ENCODE peak calls at places on chromosomes 3 and 15, in nine cellular contexts. W, M, A, O, X, G, Y, P and R are unnamed samples.

GRCh38 chr15:39593071-39594055 is 12.5 kb downstream of the THBS1 start:
- DNase-seq in W (no peak), M (peak; percentile 19), A (no peak), O (no peak), X (no peak), G (peak; percentile 51), Y (no peak), P (no peak), R (no peak)

GRCh38 chr3:186609247-186609868 is 3.5 kb upstream of the AHSG start:
- DNase-seq in W (no peak), M (no peak), A (no peak), O (no peak), X (no peak), G (peak; percentile 41), Y (no peak), P (no peak), R (no peak)

GRCh38 chr3:139113766-139114165 is 69.1 kb upstream of the PRR23C start:
- DNase-seq in W (no peak), M (no peak), A (no peak), O (no peak), X (no peak), G (no peak), Y (no peak), P (no peak), R (no peak)

GRCh38 chr3:140249188-140249587 is 314.2 kb downstream of the CLSTN2 start:
- DNase-seq in W (no peak), M (no peak), A (no peak), O (no peak), X (no peak), G (no peak), Y (no peak), P (no peak), R (no peak)

GRCh38 chr15:40873625-40874561 is at the start of gene RHOV:
- DNase-seq in W (peak; percentile 86), M (no peak), A (peak; percentile 88), O (peak; percentile 72), X (peak; percentile 81), G (peak; percentile 37), Y (peak; percentile 38), P (no peak), R (peak; percentile 58)

GRCh38 chr3:33141006-33141405 is 27.2 kb downstream of the CRTAP start:
- DNase-seq in W (no peak), M (no peak), A (no peak), O (no peak), X (no peak), G (no peak), Y (no peak), P (no peak), R (no peak)

GRCh38 chr3:15929944-15930571 is 132.3 kb upstream of the ANKRD28 start:
- DNase-seq in W (no peak), M (no peak), A (no peak), O (no peak), X (no peak), G (no peak), Y (no peak), P (no peak), R (no peak)

GRCh38 chr15:77028451-77029165 is 33.7 kb downstream of the PSTPIP1 start:
- DNase-seq in W (peak; percentile 69), M (no peak), A (peak; percentile 50), O (peak; percentile 50), X (no peak), G (no peak), Y (no peak), P (peak; percentile 58), R (peak; percentile 8)

GRCh38 chr15:69579950-69580618 is 127.5 kb downstream of the RPLP1 start:
- DNase-seq in W (no peak), M (no peak), A (no peak), O (no peak), X (peak; percentile 80), G (no peak), Y (no peak), P (no peak), R (no peak)

GRCh38 chr3:129112308-129113052 is 9.1 kb downstream of the RAB43 start:
- DNase-seq in W (no peak), M (peak; percentile 80), A (no peak), O (no peak), X (no peak), G (peak; percentile 63), Y (no peak), P (no peak), R (no peak)

DNA sequence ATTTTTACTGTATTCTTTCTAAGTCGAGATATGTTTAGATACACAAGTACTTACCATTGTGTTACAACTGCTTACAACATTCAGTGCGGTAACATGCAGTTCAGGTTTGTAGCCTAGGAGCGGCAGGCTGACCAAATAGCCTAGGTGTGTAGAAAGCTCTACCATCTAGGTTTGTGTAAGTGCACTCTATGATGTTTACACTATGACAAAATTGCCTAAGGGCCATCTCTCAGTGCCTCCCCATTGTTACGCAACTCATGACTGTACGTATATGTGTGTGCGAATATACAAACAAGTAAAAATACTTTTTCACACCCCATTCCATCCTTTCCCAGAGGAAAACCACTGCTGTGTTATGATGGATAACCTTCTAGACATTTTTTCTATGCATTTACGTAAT is 44.3 kb downstream of the PXYLP1 start:
- DNase-seq in W (no peak), M (peak; percentile 16), A (no peak), O (no peak), X (no peak), G (peak; percentile 67), Y (no peak), P (no peak), R (no peak)
- TF ChIP-seq CTCF in W (no peak), M (no peak), A (no peak), O (no peak), X (no peak), G (no peak), Y (no peak), P (no peak), R (no peak)

GRCh38 chr3:165192610-165193192 is 3.5 kb downstream of the SLITRK3 start:
- DNase-seq in W (no peak), M (no peak), A (peak; percentile 39), O (no peak), X (no peak), G (no peak), Y (no peak), P (no peak), R (peak; percentile 40)

GRCh38 chr3:165194477-165195135 is 1.6 kb downstream of the SLITRK3 start:
- DNase-seq in W (no peak), M (no peak), A (no peak), O (no peak), X (no peak), G (no peak), Y (no peak), P (peak; percentile 45), R (no peak)

GRCh38 chr3:165195226-165195625 is 958 bp downstream of the SLITRK3 start:
- DNase-seq in W (no peak), M (no peak), A (no peak), O (no peak), X (peak; percentile 45), G (no peak), Y (no peak), P (no peak), R (no peak)

GRCh38 chr3:165191476-165191875 is 4.7 kb downstream of the SLITRK3 start:
- DNase-seq in W (no peak), M (no peak), A (no peak), O (no peak), X (no peak), G (no peak), Y (no peak), P (no peak), R (no peak)

DNA sequence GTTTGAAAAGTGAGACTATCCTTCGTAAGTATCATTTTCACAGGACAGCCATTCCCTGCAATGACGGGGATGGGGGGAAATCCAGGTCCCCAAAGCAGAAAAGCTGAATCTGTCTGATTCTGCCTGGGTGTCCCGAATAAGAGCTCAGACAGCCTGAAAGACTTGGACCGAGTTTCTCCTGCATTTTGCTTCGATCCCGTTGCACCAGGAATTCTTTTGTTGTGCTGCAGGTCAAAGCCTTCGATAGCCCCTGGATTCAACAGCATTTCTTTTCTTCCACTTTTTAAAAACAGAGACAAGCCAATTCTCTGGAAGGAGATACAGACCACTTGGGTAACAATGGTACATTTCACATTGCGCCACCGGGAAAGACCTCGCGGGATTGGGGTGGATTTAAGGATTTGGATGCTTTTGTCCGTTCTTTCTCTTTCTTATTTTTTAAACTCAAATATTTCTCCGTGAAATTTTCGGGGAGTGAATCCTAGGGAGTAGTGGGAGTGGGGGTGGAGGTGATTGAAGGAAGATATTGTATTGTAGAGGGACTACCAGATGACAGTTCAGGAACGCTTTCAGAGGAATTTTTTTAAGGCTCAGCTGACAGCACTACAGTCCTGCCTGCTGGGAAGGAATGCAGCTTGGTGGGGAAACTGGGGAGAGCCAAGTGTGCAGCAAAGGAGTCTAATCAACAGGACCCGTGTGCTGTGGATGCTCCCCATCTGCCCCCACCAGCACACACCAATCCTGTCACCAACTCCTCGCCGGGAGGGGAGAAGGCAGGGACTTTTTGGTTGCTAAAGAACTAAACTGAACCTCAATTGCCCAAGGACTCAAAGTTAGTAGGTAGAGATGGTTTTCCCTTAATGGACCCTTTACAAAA is 2.6 kb downstream of the SLITRK3 start:
- DNase-seq in W (no peak), M (no peak), A (no peak), O (no peak), X (no peak), G (no peak), Y (no peak), P (no peak), R (no peak)
- H3K4me3 ChIP-seq in W (no peak overlapping the region), M (no peak overlapping the region), A (no peak overlapping the region), O (peak overlapping the region; percentile 13), X (no peak overlapping the region), G (no peak overlapping the region), Y (peak overlapping the region; percentile 35), P (no peak overlapping the region), R (peak overlapping the region; percentile 62)

DNA sequence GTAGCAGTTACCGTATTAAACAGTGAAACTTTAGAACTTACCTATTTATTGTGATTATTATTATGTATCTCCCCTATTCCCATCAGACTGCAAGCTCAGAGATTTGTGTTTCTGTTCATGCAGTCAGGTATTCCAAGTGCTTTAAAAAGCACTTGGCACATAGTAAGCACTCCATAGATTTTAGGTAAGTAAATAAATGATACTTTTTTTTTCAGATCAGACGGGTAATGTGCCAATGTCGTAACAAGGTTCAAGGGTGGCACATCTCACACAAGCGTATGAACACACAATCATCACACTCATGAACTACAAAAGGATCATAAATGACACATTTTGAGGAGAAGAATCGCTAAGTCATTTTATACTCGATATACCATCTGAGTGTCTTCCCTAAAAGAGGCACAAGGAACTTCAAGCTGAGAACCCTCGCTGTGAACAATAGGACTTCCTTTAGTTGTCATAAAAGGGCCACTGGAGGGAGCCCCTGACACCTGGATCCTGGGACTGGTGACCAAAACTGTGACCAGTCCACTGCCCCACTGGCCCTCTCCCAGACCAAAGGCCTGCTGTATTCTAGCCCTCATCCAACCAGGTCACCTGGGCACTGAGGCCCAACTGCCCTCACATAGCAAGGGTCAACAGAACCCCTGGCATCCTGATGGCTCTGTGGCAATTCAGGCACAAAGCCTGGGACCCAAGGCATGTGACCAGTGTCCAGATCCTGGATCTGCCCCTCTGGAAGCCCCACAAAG is 32.1 kb downstream of the KIF9 start:
- DNase-seq in W (peak; percentile 47), M (peak; percentile 34), A (peak; percentile 55), O (no peak), X (no peak), G (peak; percentile 49), Y (peak; percentile 27), P (no peak), R (no peak)
- TF ChIP-seq CTCF in W (peak; percentile 52), M (peak; percentile 27), A (peak; percentile 36), O (no peak), X (no peak), G (peak; percentile 38), Y (peak; percentile 73), P (peak; percentile 27), R (peak; percentile 52)

DNA sequence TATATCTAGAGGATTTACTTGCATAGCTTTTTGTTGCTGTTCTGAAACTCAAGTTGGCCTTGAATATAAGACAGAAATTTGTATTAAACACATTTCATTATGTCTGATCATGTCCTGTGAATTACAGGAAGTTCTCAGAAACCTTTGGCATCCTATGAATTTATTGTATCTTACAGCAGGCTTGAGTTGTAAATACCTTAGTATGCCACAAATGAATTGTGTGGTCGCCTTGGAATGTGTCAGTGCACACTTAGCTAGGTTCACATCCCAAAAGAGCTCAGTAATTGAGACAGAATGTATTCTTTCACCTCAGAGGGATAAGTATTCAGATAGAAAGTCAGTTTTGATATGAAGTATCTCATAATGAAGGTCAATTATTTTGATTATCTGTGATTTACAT is 83.4 kb downstream of the NEK11 start:
- DNase-seq in W (no peak), M (peak; percentile 55), A (no peak), O (no peak), X (no peak), G (peak; percentile 74), Y (no peak), P (no peak), R (no peak)
- H3K4me3 ChIP-seq in W (no peak overlapping the region), M (no peak overlapping the region), A (no peak overlapping the region), O (no peak overlapping the region), X (no peak overlapping the region), G (no peak overlapping the region), Y (no peak overlapping the region), P (no peak overlapping the region), R (no peak overlapping the region)